ENCODE peak calls at places on chromosomes 2 and 18, in nine cellular contexts. W is thoracic aorta; G is CD8-positive, alpha-beta T cell; O is AG04450; B is HCT116; C is BJ; H is stomach; Q is transverse colon; D is psoas muscle. E is an unnamed sample.

GRCh38 chr2:73111300-73112025 is 1.3 kb downstream of the RAB11FIP5 start:
- DNase-seq in H (peak; percentile 54), C (no peak), B (peak; percentile 26), W (no peak), O (no peak), Q (peak; percentile 55), G (peak; percentile 10), D (no peak), E (peak; percentile 70)

GRCh38 chr2:198177040-198177439 is 372.6 kb downstream of the PLCL1 start:
- DNase-seq in D (no peak), Q (no peak), C (no peak), O (no peak), H (no peak), B (no peak), W (no peak), G (no peak), E (no peak)

GRCh38 chr2:194700726-194701125 is 956.3 kb upstream of the SLC39A10 start:
- DNase-seq in Q (no peak), O (no peak), B (no peak), C (no peak), W (no peak), G (no peak), H (no peak), D (no peak), E (no peak)

GRCh38 chr18:2050016-2050415 is 521.3 kb downstream of the METTL4 start:
- DNase-seq in D (no peak), Q (no peak), W (no peak), H (no peak), B (no peak), O (no peak), G (no peak), C (no peak), E (no peak)

GRCh38 chr2:171404258-171404657 is 29.5 kb downstream of the METTL8 start:
- DNase-seq in C (peak; percentile 46), H (no peak), G (no peak), D (no peak), B (peak; percentile 64), O (no peak), Q (no peak), W (no peak), E (peak; percentile 71)

GRCh38 chr2:75157435-75157834 is 41.9 kb downstream of the TACR1 start:
- DNase-seq in O (no peak), C (no peak), Q (no peak), G (no peak), B (no peak), D (no peak), W (no peak), H (no peak), E (no peak)

GRCh38 chr2:3288455-3289163 is 89.0 kb downstream of the EIPR1 start:
- DNase-seq in H (peak; percentile 16), Q (no peak), C (no peak), G (no peak), W (no peak), D (no peak), B (no peak), O (no peak), E (no peak)

GRCh38 chr18:43751835-43752234 is 474.5 kb upstream of the SYT4 start:
- DNase-seq in W (no peak), D (no peak), B (no peak), H (no peak), Q (no peak), C (no peak), G (no peak), O (no peak), E (no peak)

GRCh38 chr2:226256237-226256636 is 543.4 kb downstream of the IRS1 start:
- DNase-seq in G (no peak), B (no peak), Q (no peak), O (peak; percentile 24), D (no peak), W (no peak), C (peak; percentile 75), H (no peak), E (peak; percentile 74)

GRCh38 chr2:58535182-58535581 is 294.1 kb upstream of the FANCL start:
- DNase-seq in C (no peak), H (no peak), B (no peak), D (no peak), O (no peak), W (no peak), G (no peak), Q (no peak), E (no peak)

GRCh38 chr2:240479561-240479960 is 44.1 kb downstream of the GPC1 start:
- DNase-seq in G (no peak), C (no peak), D (no peak), W (no peak), Q (no peak), B (no peak), H (no peak), O (no peak), E (no peak)

GRCh38 chr2:45300026-45300750 is 290.9 kb upstream of the SIX2 start:
- DNase-seq in B (no peak), O (no peak), G (no peak), D (no peak), Q (peak; percentile 54), H (peak; percentile 73), C (no peak), W (no peak), E (peak; percentile 24)

GRCh38 chr18:47246027-47246971 is 5.2 kb downstream of the SKOR2 start:
- DNase-seq in B (no peak), C (no peak), H (no peak), Q (no peak), W (no peak), D (no peak), G (no peak), O (no peak), E (no peak)

GRCh38 chr18:25075793-25076192 is 276.2 kb downstream of the ZNF521 start:
- DNase-seq in Q (no peak), C (no peak), W (no peak), G (no peak), O (peak; percentile 8), B (no peak), H (no peak), D (no peak), E (no peak)

GRCh38 chr2:101493074-101493473 is 18.2 kb upstream of the RFX8 start:
- DNase-seq in G (no peak), W (no peak), B (no peak), O (no peak), C (no peak), Q (no peak), H (no peak), D (no peak), E (no peak)

GRCh38 chr18:48290162-48290926 is 118.8 kb downstream of the ZBTB7C start:
- DNase-seq in W (no peak), H (no peak), O (no peak), G (no peak), D (no peak), C (no peak), B (no peak), Q (no peak), E (no peak)

GRCh38 chr2:204871246-204871953 is 326.1 kb downstream of the PARD3B start:
- DNase-seq in B (no peak), O (peak; percentile 18), G (no peak), H (no peak), W (no peak), C (no peak), D (no peak), Q (no peak), E (peak; percentile 58)
- TF ChIP-seq CTCF in B (no peak), O (peak; percentile 55), G (peak; percentile 34), H (no peak), W (no peak), C (peak; percentile 49), D (peak; percentile 24), Q (no peak), E (peak; percentile 33)

DNA sequence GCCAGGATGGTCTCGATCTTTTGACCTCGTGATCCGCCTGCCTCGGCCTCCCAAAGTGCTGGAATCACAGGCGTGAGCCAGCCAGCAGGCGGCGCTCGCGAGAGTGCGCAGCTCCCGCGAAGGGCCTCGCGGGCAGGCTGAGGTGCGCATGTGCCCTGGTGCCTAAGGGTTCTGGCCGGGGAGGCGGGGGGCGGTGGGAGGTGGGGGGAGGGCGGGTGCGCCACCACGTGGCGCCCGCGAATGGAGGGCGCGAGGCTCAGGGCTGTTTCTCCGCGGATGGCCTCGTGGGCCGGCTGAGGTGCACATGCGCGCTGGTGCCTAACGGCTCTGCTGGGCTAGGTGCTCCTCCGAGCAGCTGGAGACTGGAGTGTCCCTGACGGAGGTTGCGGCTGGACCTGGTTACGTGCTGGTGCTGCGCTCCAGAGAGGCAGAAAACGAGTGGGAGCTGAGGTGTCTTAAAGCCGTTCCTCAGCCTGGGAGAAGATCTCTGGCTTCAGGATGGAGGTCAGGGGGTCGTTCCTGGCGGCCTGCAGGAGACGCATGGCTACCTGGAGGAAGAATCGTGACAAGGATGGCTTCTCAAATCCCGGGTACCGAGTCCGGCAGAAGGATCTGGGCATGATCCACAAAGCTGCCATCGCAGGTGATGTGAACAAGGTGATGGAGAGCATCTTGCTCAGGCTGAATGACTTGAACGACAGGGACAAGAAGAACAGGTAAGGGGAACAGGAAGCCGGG is at the start of gene ANKRD62:
- DNase-seq in Q (no peak), W (no peak), H (no peak), D (no peak), B (no peak), C (no peak), O (no peak), G (no peak), E (no peak)
- H3K4me3 ChIP-seq in Q (no peak within 1 kb of the TSS), W (no peak within 1 kb of the TSS), H (no peak within 1 kb of the TSS), D (no peak within 1 kb of the TSS), B (no peak within 1 kb of the TSS), C (no peak within 1 kb of the TSS), O (no peak within 1 kb of the TSS), G (no peak within 1 kb of the TSS), E (no peak within 1 kb of the TSS)

DNA sequence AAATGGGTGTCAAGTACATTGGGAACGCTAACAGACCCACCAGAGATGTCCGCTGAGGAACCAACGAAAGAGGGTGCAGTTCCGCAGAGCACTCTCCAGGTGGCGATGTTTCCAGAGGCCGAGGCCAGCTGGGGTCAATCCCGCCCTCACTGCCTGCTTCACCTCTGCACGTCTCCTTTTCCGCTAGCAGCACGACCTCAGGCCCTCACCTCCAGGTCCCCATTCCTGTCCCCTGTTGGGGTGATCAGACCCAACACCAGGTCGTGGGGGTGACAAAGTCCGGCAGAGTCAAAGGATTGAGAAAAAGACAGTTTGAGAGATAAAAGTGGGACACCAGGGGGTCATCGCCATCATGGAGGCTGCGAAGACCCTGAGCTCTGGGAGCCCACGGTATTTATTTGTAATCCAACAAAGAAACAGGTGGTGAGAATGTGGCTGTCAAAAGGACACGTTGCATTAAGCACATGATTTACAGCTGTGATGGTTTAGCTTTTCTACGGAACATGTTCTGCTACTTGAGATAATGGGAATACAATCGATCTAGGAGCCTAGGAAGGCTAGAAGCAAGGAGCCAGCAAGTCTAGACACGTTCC is 27.3 kb downstream of the ZAP70 start:
- DNase-seq in Q (peak; percentile 55), H (peak; percentile 52), G (peak; percentile 44), O (no peak), B (peak; percentile 29), D (no peak), W (no peak), C (no peak), E (peak; percentile 7)
- TF ChIP-seq CTCF in Q (peak; percentile 65), H (peak; percentile 54), G (peak; percentile 61), O (peak; percentile 80), B (peak; percentile 91), D (peak; percentile 57), W (peak; percentile 47), C (peak; percentile 77), E (peak; percentile 64)

DNA sequence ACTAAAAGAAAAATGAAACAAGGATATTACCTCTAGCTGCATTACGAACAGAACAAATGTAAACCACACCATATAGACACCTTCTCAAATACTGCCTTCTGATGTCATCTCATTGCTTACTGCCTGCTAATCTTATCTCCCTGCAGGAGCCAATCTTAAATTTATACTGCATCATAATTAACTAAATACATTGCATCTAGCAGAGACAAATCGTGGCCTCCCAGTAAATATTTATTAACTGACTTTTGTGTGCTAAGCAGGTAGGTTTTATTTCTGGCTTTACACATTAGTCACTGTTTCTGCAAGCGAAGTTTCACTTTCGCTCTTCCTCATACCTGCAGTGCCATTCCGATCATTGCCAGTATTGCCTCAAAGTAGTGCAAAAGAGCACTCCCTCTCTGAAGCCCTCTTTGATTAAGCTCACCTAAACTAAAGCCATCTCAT is 67.5 kb downstream of the SPATS2L start:
- DNase-seq in H (no peak), B (no peak), G (peak; percentile 25), O (no peak), W (no peak), C (no peak), D (no peak), Q (peak; percentile 21), E (no peak)
- H3K4me3 ChIP-seq in H (peak overlapping the region; percentile 14), B (no peak overlapping the region), G (peak overlapping the region; percentile 69), O (no peak overlapping the region), W (no peak overlapping the region), C (no peak overlapping the region), D (peak overlapping the region; percentile 20), Q (no peak overlapping the region), E (no peak overlapping the region)